ENCODE peak calls at places on chromosomes 7 and 10, in four cellular contexts. One of them, this sample, is unnamed.

GRCh38 chr7:28862876-28863275 is 95.3 kb downstream of the TRIL start:
- DNase-seq in psoas muscle: no peak
- DNase-seq in endothelial cell: no peak
- DNase-seq in NCI-H1092: no peak
- DNase-seq in this sample: no peak

GRCh38 chr7:113204415-113204814 is 86.1 kb upstream of the SMIM30 start:
- DNase-seq in psoas muscle: no peak
- DNase-seq in endothelial cell: no peak
- DNase-seq in NCI-H1092: no peak
- DNase-seq in this sample: no peak

GRCh38 chr7:27152816-27153486 is 568 bp upstream of the HOXA3 start:
- DNase-seq in psoas muscle: no peak
- DNase-seq in endothelial cell: no peak
- DNase-seq in NCI-H1092: no peak
- DNase-seq in this sample: no peak

GRCh38 chr7:17530249-17530648 is 231.8 kb downstream of the AHR start:
- DNase-seq in psoas muscle: no peak
- DNase-seq in endothelial cell: no peak
- DNase-seq in NCI-H1092: no peak
- DNase-seq in this sample: no peak

GRCh38 chr7:33854178-33854577 is 51.2 kb upstream of the BMPER start:
- DNase-seq in psoas muscle: no peak
- DNase-seq in endothelial cell: no peak
- DNase-seq in NCI-H1092: no peak
- DNase-seq in this sample: no peak

GRCh38 chr10:63703113-63703670 is 182.0 kb downstream of the REEP3 start:
- DNase-seq in psoas muscle: no peak
- DNase-seq in endothelial cell: no peak
- DNase-seq in NCI-H1092: peak; percentile 67
- DNase-seq in this sample: peak; percentile 79

GRCh38 chr7:130154131-130154500 is 51.1 kb downstream of the TMEM209 start:
- DNase-seq in psoas muscle: no peak
- DNase-seq in endothelial cell: peak; percentile 7
- DNase-seq in NCI-H1092: no peak
- DNase-seq in this sample: no peak

GRCh38 chr10:44379907-44380306 is 5.0 kb downstream of the CXCL12 start:
- DNase-seq in psoas muscle: no peak
- DNase-seq in endothelial cell: no peak
- DNase-seq in NCI-H1092: no peak
- DNase-seq in this sample: no peak

GRCh38 chr10:97120370-97120769 is 65.4 kb downstream of the SLIT1 start:
- DNase-seq in psoas muscle: no peak
- DNase-seq in endothelial cell: no peak
- DNase-seq in NCI-H1092: no peak
- DNase-seq in this sample: no peak

GRCh38 chr7:149284343-149284742 is 22.3 kb downstream of the ZNF783 start:
- DNase-seq in psoas muscle: no peak
- DNase-seq in endothelial cell: no peak
- DNase-seq in NCI-H1092: no peak
- DNase-seq in this sample: peak; percentile 6

GRCh38 chr10:34184901-34185386 is 630.2 kb downstream of the PARD3 start:
- DNase-seq in psoas muscle: no peak
- DNase-seq in endothelial cell: no peak
- DNase-seq in NCI-H1092: no peak
- DNase-seq in this sample: no peak

GRCh38 chr7:107023522-107024149 is 20.9 kb upstream of the PRKAR2B start:
- DNase-seq in psoas muscle: no peak
- DNase-seq in endothelial cell: no peak
- DNase-seq in NCI-H1092: no peak
- DNase-seq in this sample: no peak

GRCh38 chr7:33623267-33623666 is 282.1 kb upstream of the BMPER start:
- DNase-seq in psoas muscle: no peak
- DNase-seq in endothelial cell: no peak
- DNase-seq in NCI-H1092: no peak
- DNase-seq in this sample: no peak

GRCh38 chr7:157139142-157140117 is 704 bp downstream of the UBE3C start:
- DNase-seq in psoas muscle: peak; percentile 81
- DNase-seq in endothelial cell: peak; percentile 63
- DNase-seq in NCI-H1092: no peak
- DNase-seq in this sample: no peak

GRCh38 chr7:77395543-77395942 is 20.6 kb downstream of the GSAP start:
- DNase-seq in psoas muscle: no peak
- DNase-seq in endothelial cell: no peak
- DNase-seq in NCI-H1092: no peak
- DNase-seq in this sample: no peak

GRCh38 chr10:30215631-30216030 is 133.4 kb downstream of the MTPAP start:
- DNase-seq in psoas muscle: no peak
- DNase-seq in endothelial cell: peak; percentile 55
- DNase-seq in NCI-H1092: no peak
- DNase-seq in this sample: no peak

GRCh38 chr10:69730251-69731156 is 71.2 kb upstream of the COL13A1 start:
- DNase-seq in psoas muscle: peak; percentile 74
- DNase-seq in endothelial cell: no peak
- DNase-seq in NCI-H1092: no peak
- DNase-seq in this sample: no peak

GRCh38 chr10:126309193-126309592 is 79.1 kb downstream of the ADAM12 start:
- DNase-seq in psoas muscle: no peak
- DNase-seq in endothelial cell: no peak
- DNase-seq in NCI-H1092: no peak
- DNase-seq in this sample: no peak

GRCh38 chr10:29980084-29980483 is 79.3 kb downstream of the JCAD start:
- DNase-seq in psoas muscle: no peak
- DNase-seq in endothelial cell: no peak
- DNase-seq in NCI-H1092: no peak
- DNase-seq in this sample: no peak

GRCh38 chr10:115030483-115031200 is 62.5 kb upstream of the ATRNL1 start:
- DNase-seq in psoas muscle: no peak
- DNase-seq in endothelial cell: no peak
- DNase-seq in NCI-H1092: no peak
- DNase-seq in this sample: no peak

GRCh38 chr7:15836041-15836440 is 149.6 kb upstream of the MEOX2 start:
- DNase-seq in psoas muscle: no peak
- DNase-seq in endothelial cell: no peak
- DNase-seq in NCI-H1092: no peak
- DNase-seq in this sample: no peak

This sample was measured in SHP77 treated with DMSO at 0.1 percent for 48 hours.